ENCODE peak calls at places on chromosomes 13 and 19, in nine cellular contexts. A is astrocyte of the spinal cord, D is lower lobe of right lung, H is MCF 10A, N is AG04450, W is pancreas, J is heart right ventricle, E is K562, G is heart left ventricle. K is an unnamed sample.

GRCh38 chr13:87884874-87885273 is 213.7 kb downstream of the SLITRK5 start:
- DNase-seq in A (peak; percentile 52), D (no peak), H (peak; percentile 18), N (peak; percentile 2), W (no peak), J (no peak), E (no peak), G (no peak), K (no peak)

GRCh38 chr13:105497597-105497996 is 1037.9 kb downstream of the EFNB2 start:
- DNase-seq in A (no peak), D (no peak), H (no peak), N (no peak), W (no peak), J (no peak), E (no peak), G (no peak), K (no peak)

GRCh38 chr19:52722062-52723005 is 12.5 kb downstream of the ZNF611 start:
- DNase-seq in A (peak; percentile 60), D (no peak), H (peak; percentile 98), N (peak; percentile 78), W (no peak), J (no peak), E (no peak), G (no peak), K (no peak)

GRCh38 chr19:3899531-3900294 is 19.2 kb downstream of the ATCAY start:
- DNase-seq in A (no peak), D (no peak), H (no peak), N (no peak), W (no peak), J (no peak), E (no peak), G (no peak), K (no peak)

GRCh38 chr13:111595791-111596190 is 275.3 kb downstream of the TEX29 start:
- DNase-seq in A (no peak), D (no peak), H (no peak), N (no peak), W (no peak), J (no peak), E (no peak), G (no peak), K (no peak)

GRCh38 chr13:26965976-26966375 is 205.4 kb upstream of the GPR12 start:
- DNase-seq in A (peak; percentile 33), D (peak; percentile 45), H (no peak), N (peak; percentile 92), W (peak; percentile 71), J (peak; percentile 71), E (no peak), G (peak; percentile 83), K (no peak)

GRCh38 chr13:39959497-39959896 is 304.0 kb downstream of the COG6 start:
- DNase-seq in A (no peak), D (no peak), H (no peak), N (no peak), W (no peak), J (no peak), E (no peak), G (no peak), K (no peak)

GRCh38 chr19:23286477-23286876 is 36.3 kb upstream of the ZNF724 start:
- DNase-seq in A (no peak), D (no peak), H (no peak), N (no peak), W (no peak), J (no peak), E (no peak), G (no peak), K (no peak)

GRCh38 chr19:49911381-49912145 is 14.9 kb upstream of the IL4I1 start:
- DNase-seq in A (no peak), D (no peak), H (no peak), N (no peak), W (no peak), J (no peak), E (no peak), G (no peak), K (no peak)

GRCh38 chr13:105202384-105202783 is 1333.1 kb downstream of the EFNB2 start:
- DNase-seq in A (peak; percentile 61), D (no peak), H (peak; percentile 34), N (no peak), W (no peak), J (no peak), E (no peak), G (no peak), K (peak; percentile 4)

GRCh38 chr19:57746580-57747471 is at the start of gene ZNF776:
- DNase-seq in A (peak; percentile 92), D (peak; percentile 85), H (peak; percentile 95), N (peak; percentile 65), W (peak; percentile 79), J (peak; percentile 73), E (peak; percentile 93), G (peak; percentile 85), K (peak; percentile 73)

GRCh38 chr19:55176116-55176515 is 4.0 kb downstream of the SYT5 start:
- DNase-seq in A (no peak), D (no peak), H (no peak), N (no peak), W (no peak), J (no peak), E (peak; percentile 69), G (no peak), K (no peak)

GRCh38 chr19:16324064-16324383 is 602 bp upstream of the KLF2 start:
- DNase-seq in A (no peak), D (no peak), H (no peak), N (no peak), W (no peak), J (no peak), E (no peak), G (no peak), K (no peak)

GRCh38 chr19:16325671-16326400 is 1.2 kb downstream of the KLF2 start:
- DNase-seq in A (no peak), D (peak; percentile 74), H (no peak), N (no peak), W (no peak), J (peak; percentile 55), E (no peak), G (peak; percentile 54), K (peak; percentile 59)

GRCh38 chr19:16324384-16325160 is at the start of gene KLF2:
- DNase-seq in A (peak; percentile 94), D (peak; percentile 96), H (peak; percentile 80), N (peak; percentile 67), W (peak; percentile 86), J (peak; percentile 97), E (peak; percentile 83), G (peak; percentile 97), K (peak; percentile 83)

GRCh38 chr19:16326401-16327130 is 1.9 kb downstream of the KLF2 start:
- DNase-seq in A (no peak), D (peak; percentile 63), H (no peak), N (no peak), W (no peak), J (no peak), E (no peak), G (peak; percentile 50), K (peak; percentile 19)

DNA sequence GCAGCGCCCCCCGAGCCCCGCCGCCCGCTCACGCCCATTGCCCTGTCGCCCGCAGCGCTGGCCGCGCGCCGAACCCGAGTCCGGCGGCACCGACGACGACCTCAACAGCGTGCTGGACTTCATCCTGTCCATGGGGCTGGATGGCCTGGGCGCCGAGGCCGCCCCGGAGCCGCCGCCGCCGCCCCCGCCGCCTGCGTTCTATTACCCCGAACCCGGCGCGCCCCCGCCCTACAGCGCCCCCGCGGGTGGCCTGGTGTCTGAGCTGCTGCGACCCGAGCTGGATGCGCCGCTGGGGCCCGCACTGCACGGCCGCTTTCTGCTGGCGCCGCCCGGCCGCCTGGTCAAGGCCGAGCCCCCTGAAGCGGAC is 518 bp downstream of the KLF2 start:
- DNase-seq in A (no peak), D (peak; percentile 76), H (no peak), N (no peak), W (no peak), J (peak; percentile 67), E (peak; percentile 55), G (peak; percentile 43), K (peak; percentile 60)
- TF ChIP-seq CTCF in A (no peak), D (no peak), H (no peak), N (no peak), W (no peak), J (peak; percentile 24), E (peak; percentile 52), G (no peak), K (no peak)

DNA sequence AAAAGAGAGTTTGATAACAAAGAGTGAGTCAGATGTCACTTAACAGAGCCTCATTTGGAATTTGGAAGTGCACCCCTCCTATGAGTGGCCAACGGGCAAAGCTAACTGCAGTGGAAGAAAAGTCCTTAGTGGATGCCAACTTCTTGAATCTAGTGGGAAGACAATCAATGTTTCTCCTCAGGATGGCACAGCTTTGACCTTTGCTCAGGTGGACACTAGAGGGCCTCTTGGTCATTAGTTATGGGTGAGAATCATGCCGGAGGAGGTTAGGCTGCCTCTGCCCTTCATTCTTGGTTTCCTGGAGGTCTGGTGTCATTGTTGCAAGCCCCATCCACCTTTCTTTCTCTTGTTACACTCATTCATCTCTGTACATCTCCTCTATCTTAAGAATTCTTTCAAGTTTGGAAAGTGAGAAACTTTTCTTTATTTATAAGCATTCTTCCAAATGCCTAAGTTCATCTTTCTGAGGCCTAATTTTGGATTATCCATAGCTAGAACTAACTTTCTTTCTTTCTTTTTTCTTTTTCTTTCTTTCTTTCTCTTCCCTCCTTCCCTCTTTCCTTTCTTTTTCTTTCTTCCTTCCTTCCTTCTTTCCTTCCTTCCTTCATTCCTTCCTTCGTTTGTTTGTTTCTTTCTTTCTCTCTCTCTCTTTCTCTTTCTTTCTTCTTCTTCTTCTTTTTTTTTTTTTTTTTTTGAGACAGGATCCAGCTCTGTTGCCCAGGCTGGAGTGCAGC is 327.2 kb upstream of the TSHZ3 start:
- DNase-seq in A (no peak), D (no peak), H (no peak), N (no peak), W (no peak), J (no peak), E (peak; percentile 20), G (no peak), K (no peak)
- TF ChIP-seq CTCF in A (no peak), D (peak; percentile 44), H (no peak), N (no peak), W (no peak), J (peak; percentile 48), E (peak; percentile 30), G (no peak), K (peak; percentile 23)

GRCh38 chr19:9848060-9848459 is 12.9 kb downstream of the PIN1 start:
- DNase-seq in A (no peak), D (no peak), H (no peak), N (no peak), W (no peak), J (no peak), E (peak; percentile 30), G (no peak), K (peak; percentile 65)
- TF ChIP-seq CTCF in A (peak; percentile 45), D (peak; percentile 30), H (peak; percentile 56), N (peak; percentile 49), W (no peak), J (peak; percentile 18), E (peak; percentile 63), G (peak; percentile 22), K (peak; percentile 61)

GRCh38 chr13:110138009-110138699 is 168.8 kb downstream of the COL4A1 start:
- DNase-seq in A (peak; percentile 83), D (peak; percentile 80), H (peak; percentile 83), N (no peak), W (peak; percentile 57), J (peak; percentile 60), E (peak; percentile 52), G (peak; percentile 83), K (peak; percentile 56)
- TF ChIP-seq CTCF in A (no peak), D (peak; percentile 23), H (no peak), N (no peak), W (no peak), J (peak; percentile 34), E (no peak), G (no peak), K (no peak)